ENCODE peak calls at places on chromosome 6, in six cellular contexts. V is upper lobe of left lung, A is psoas muscle, L is T-helper 17 cell, Q is astrocyte, O is IMR-90. W is an unnamed sample. For H3K9me3, the result is how much of the 10 kb centered on the place peaks cover.

GRCh38 chr6:157550114-157550989 is 169.4 kb downstream of the ZDHHC14 start:
- DNase-seq in V (no peak), A (no peak), L (no peak), Q (no peak), O (no peak), W (no peak)

GRCh38 chr6:39476151-39476550 is 153.6 kb upstream of the KCNK16 start:
- DNase-seq in V (no peak), A (no peak), L (no peak), Q (no peak), O (no peak), W (peak)

GRCh38 chr6:127190552-127190951 is 72.1 kb downstream of the RSPO3 start:
- DNase-seq in V (no peak), A (no peak), L (no peak), Q (no peak), O (peak), W (peak)

GRCh38 chr6:1603708-1604346 is 5.9 kb upstream of the FOXC1 start:
- DNase-seq in V (no peak), A (no peak), L (no peak), Q (no peak), O (no peak), W (no peak)

GRCh38 chr6:151805286-151805840 is 2.1 kb upstream of the ESR1 start:
- DNase-seq in V (no peak), A (peak), L (no peak), Q (no peak), O (no peak), W (no peak)

GRCh38 chr6:22819209-22819608 is 249.8 kb downstream of the HDGFL1 start:
- DNase-seq in V (no peak), A (no peak), L (no peak), Q (no peak), O (no peak), W (no peak)

GRCh38 chr6:55277628-55278003 is 49.7 kb upstream of the GFRAL start:
- DNase-seq in V (no peak), A (no peak), L (no peak), Q (no peak), O (no peak), W (peak)

GRCh38 chr6:84224251-84224650 is 3.2 kb downstream of the CEP162 start:
- DNase-seq in V (no peak), A (no peak), L (no peak), Q (peak), O (no peak), W (no peak)

GRCh38 chr6:70709826-70710225 is 42.1 kb downstream of the SMAP1 start:
- DNase-seq in V (no peak), A (no peak), L (no peak), Q (peak), O (peak), W (peak)

GRCh38 chr6:23413327-23414203 is 712.5 kb upstream of the NRSN1 start:
- DNase-seq in V (no peak), A (no peak), L (no peak), Q (peak), O (peak), W (peak)

GRCh38 chr6:20115269-20116005 is 96.8 kb downstream of the MBOAT1 start:
- DNase-seq in V (no peak), A (no peak), L (no peak), Q (no peak), O (no peak), W (no peak)

GRCh38 chr6:35425284-35425683 is 26.9 kb upstream of the FANCE start:
- DNase-seq in V (no peak), A (no peak), L (no peak), Q (peak), O (peak), W (peak)

GRCh38 chr6:122621638-122622037 is 11.4 kb downstream of the PKIB start:
- DNase-seq in V (no peak), A (no peak), L (no peak), Q (no peak), O (no peak), W (no peak)

GRCh38 chr6:140040391-140040790 is 665.9 kb upstream of the CITED2 start:
- DNase-seq in V (no peak), A (no peak), L (no peak), Q (peak), O (peak), W (peak)

GRCh38 chr6:160917581-160917980 is 74.0 kb upstream of the MAP3K4 start:
- DNase-seq in V (no peak), A (no peak), L (no peak), Q (no peak), O (no peak), W (no peak)

GRCh38 chr6:85516168-85516567 is 66.3 kb downstream of the NT5E start:
- DNase-seq in V (no peak), A (no peak), L (no peak), Q (peak), O (peak), W (no peak)

GRCh38 chr6:56524891-56525703 is 117.6 kb downstream of the DST start:
- DNase-seq in V (no peak), A (no peak), L (no peak), Q (peak), O (peak), W (peak)

GRCh38 chr6:155614606-155615005 is 159.0 kb upstream of the NOX3 start:
- DNase-seq in V (no peak), A (no peak), L (no peak), Q (no peak), O (no peak), W (no peak)
- H3K9me3 ChIP-seq in V (under half), A (under half), L (under half), Q (under half), O (under half), W (half or more)

GRCh38 chr6:166411721-166412151 is 29.0 kb upstream of the MPC1 start:
- DNase-seq in V (no peak), A (no peak), L (no peak), Q (no peak), O (no peak), W (no peak)
- H3K9me3 ChIP-seq in V (under half), A (under half), L (under half), Q (under half), O (under half), W (under half)

DNA sequence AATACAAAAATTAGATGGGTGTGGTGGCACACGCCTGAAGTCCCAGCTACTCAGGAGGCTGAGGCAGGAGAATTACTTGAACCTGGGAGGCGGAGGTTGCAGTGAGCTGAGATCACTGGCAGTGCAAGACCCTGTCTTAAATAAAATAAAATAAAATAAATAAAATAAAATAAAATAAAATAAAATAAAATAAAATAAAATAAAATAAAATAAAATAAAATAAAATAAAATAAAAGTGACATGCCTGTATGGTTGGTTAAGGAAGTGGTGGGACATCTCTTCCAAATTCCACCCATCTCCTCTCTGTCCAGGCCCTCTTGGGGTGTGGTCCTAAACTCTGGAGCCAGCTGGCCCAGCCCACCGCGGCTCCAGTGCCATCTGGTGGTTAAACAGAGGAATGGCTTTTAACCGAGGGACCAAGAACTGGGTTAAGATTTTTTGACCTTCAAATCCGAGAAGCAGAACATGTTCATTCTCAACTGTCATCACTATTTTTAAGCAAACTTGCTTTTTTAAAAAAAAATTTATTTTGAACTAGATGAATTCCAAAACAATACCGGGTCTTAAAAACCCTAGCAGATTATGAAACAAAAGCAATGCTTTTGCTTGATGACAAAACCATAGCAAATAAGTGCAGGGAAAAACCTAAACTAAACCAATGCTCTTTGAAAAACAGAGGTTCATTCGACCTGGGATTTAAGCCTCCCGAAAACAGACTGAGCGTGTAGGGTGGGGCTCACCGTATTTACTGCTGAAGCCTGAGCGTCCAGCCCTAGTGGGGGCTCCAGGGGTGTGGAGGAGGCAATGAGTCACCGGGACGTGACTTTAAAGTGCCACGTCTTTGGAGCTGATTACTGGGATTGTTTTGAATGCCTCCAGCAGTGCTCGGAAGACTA is 68.8 kb downstream of the CDC5L start:
- DNase-seq in V (peak), A (no peak), L (no peak), Q (peak), O (peak), W (peak)
- H3K9me3 ChIP-seq in V (under half), A (under half), L (under half), Q (under half), O (under half), W (under half)

GRCh38 chr6:75203721-75204120 is 2.1 kb downstream of the COL12A1 start:
- DNase-seq in V (no peak), A (no peak), L (no peak), Q (peak), O (peak), W (no peak)
- H3K9me3 ChIP-seq in V (under half), A (under half), L (under half), Q (under half), O (under half), W (under half)

GRCh38 chr6:168368063-168368835 is 48.7 kb upstream of the DACT2 start:
- DNase-seq in V (no peak), A (peak), L (no peak), Q (no peak), O (no peak), W (no peak)
- H3K9me3 ChIP-seq in V (under half), A (under half), L (under half), Q (under half), O (under half), W (under half)

GRCh38 chr6:30283761-30284160 is 43.0 kb upstream of the TRIM39 start:
- DNase-seq in V (no peak), A (no peak), L (no peak), Q (peak), O (no peak), W (no peak)
- H3K9me3 ChIP-seq in V (half or more), A (half or more), L (under half), Q (under half), O (under half), W (half or more)

GRCh38 chr6:370555-370954 is 21.0 kb upstream of the IRF4 start:
- DNase-seq in V (no peak), A (no peak), L (no peak), Q (no peak), O (no peak), W (no peak)
- H3K9me3 ChIP-seq in V (under half), A (under half), L (under half), Q (under half), O (under half), W (under half)

W was measured in mesenchymal stem cell.